ENCODE peak calls at places on chromosomes 13 and 19, in five cellular contexts. S is effector CD8-positive, alpha-beta T cell; N is testis; O is T-cell; D is endothelial cell. X is an unnamed sample.

GRCh38 chr13:23715762-23716235 is 145.6 kb downstream of the TNFRSF19 start:
- DNase-seq in O (no peak), D (peak), N (no peak), S (no peak), X (peak)

GRCh38 chr13:44362394-44363040 is 11.1 kb upstream of the SERP2 start:
- DNase-seq in O (no peak), S (no peak), D (no peak), N (no peak), X (no peak)

GRCh38 chr19:51365211-51366049 is 758 bp downstream of the ETFB start:
- DNase-seq in N (peak), O (no peak), S (peak), D (no peak), X (no peak)

GRCh38 chr19:39052846-39053245 is 20.5 kb upstream of the FBXO27 start:
- DNase-seq in D (no peak), S (no peak), O (no peak), N (no peak), X (no peak)

GRCh38 chr19:2546128-2547032 is 70.5 kb downstream of the GADD45B start:
- DNase-seq in D (no peak), S (no peak), N (peak), O (no peak), X (peak)

GRCh38 chr19:8498295-8498694 is 4.1 kb downstream of the PRAM1 start:
- DNase-seq in O (no peak), S (no peak), D (no peak), N (no peak), X (no peak)

GRCh38 chr13:47119568-47120080 is 222.8 kb upstream of the HTR2A start:
- DNase-seq in S (no peak), O (no peak), N (no peak), D (no peak), X (no peak)

GRCh38 chr19:34308381-34309367 is 54.3 kb downstream of the GARRE1 start:
- DNase-seq in S (no peak), D (no peak), N (no peak), O (no peak), X (no peak)